ENCODE peak calls at places on chromosomes 1 and 21, in eight cellular contexts. R, B, E, G, P, N, A and M are unnamed samples.

GRCh38 chr1:178168535-178168934 is 74.6 kb downstream of the RASAL2 start:
- DNase-seq in R (no peak), B (no peak), E (no peak), G (no peak), P (no peak), N (no peak), A (peak), M (no peak)

GRCh38 chr1:94731891-94732290 is 88.3 kb upstream of the SLC44A3 start:
- DNase-seq in R (no peak), B (no peak), E (no peak), G (no peak), P (no peak), N (no peak), A (no peak), M (no peak)

GRCh38 chr1:181189691-181190361 is 101.3 kb downstream of the IER5 start:
- DNase-seq in R (peak), B (peak), E (no peak), G (peak), P (no peak), N (peak), A (peak), M (peak)

GRCh38 chr1:51439053-51439452 is 80.0 kb downstream of the EPS15 start:
- DNase-seq in R (no peak), B (no peak), E (no peak), G (no peak), P (no peak), N (no peak), A (no peak), M (no peak)

GRCh38 chr1:211735208-211736170 is 60.1 kb upstream of the NEK2 start:
- DNase-seq in R (no peak), B (no peak), E (no peak), G (no peak), P (no peak), N (peak), A (peak), M (no peak)

GRCh38 chr1:214901718-214902117 is 180.8 kb upstream of the KCNK2 start:
- DNase-seq in R (no peak), B (no peak), E (no peak), G (no peak), P (no peak), N (no peak), A (peak), M (no peak)

GRCh38 chr1:58154256-58154655 is 392.3 kb downstream of the OMA1 start:
- DNase-seq in R (no peak), B (no peak), E (no peak), G (no peak), P (no peak), N (no peak), A (no peak), M (no peak)

GRCh38 chr21:45421071-45421845 is 16.3 kb downstream of the COL18A1 start:
- DNase-seq in R (no peak), B (peak), E (no peak), G (no peak), P (no peak), N (no peak), A (no peak), M (peak)

GRCh38 chr1:161351482-161351881 is 16.2 kb downstream of the CFAP126 start:
- DNase-seq in R (no peak), B (no peak), E (no peak), G (no peak), P (peak), N (no peak), A (no peak), M (no peak)

GRCh38 chr1:32769524-32770220 is 47.5 kb downstream of the YARS1 start:
- DNase-seq in R (no peak), B (no peak), E (no peak), G (no peak), P (no peak), N (no peak), A (peak), M (peak)

GRCh38 chr21:45573452-45574035 is 31.3 kb upstream of the SLC19A1 start:
- DNase-seq in R (no peak), B (no peak), E (no peak), G (no peak), P (no peak), N (no peak), A (no peak), M (no peak)

GRCh38 chr1:151718011-151718431 is 1.4 kb upstream of the CELF3 start:
- DNase-seq in R (no peak), B (peak), E (no peak), G (no peak), P (no peak), N (no peak), A (no peak), M (no peak)

GRCh38 chr1:63592536-63593302 is 492 bp upstream of the PGM1 start:
- DNase-seq in R (no peak), B (no peak), E (no peak), G (peak), P (peak), N (no peak), A (no peak), M (no peak)

GRCh38 chr21:33904041-33904440 is 11.6 kb downstream of the ATP5PO start:
- DNase-seq in R (no peak), B (no peak), E (no peak), G (no peak), P (no peak), N (no peak), A (no peak), M (no peak)

GRCh38 chr1:31504001-31504400 is 72.3 kb upstream of the TINAGL1 start:
- DNase-seq in R (no peak), B (no peak), E (no peak), G (no peak), P (no peak), N (no peak), A (no peak), M (no peak)

GRCh38 chr1:231806623-231807470 is 180.3 kb downstream of the DISC1 start:
- DNase-seq in R (no peak), B (peak), E (no peak), G (peak), P (no peak), N (peak), A (peak), M (peak)

GRCh38 chr1:66739401-66740157 is 12.7 kb upstream of the DYNLT5 start:
- DNase-seq in R (no peak), B (no peak), E (no peak), G (no peak), P (no peak), N (no peak), A (no peak), M (no peak)

GRCh38 chr1:237287876-237288517 is 246.0 kb downstream of the RYR2 start:
- DNase-seq in R (no peak), B (no peak), E (no peak), G (no peak), P (no peak), N (peak), A (no peak), M (no peak)

GRCh38 chr1:28156821-28157220 is 19.7 kb downstream of the PTAFR start:
- DNase-seq in R (no peak), B (peak), E (no peak), G (no peak), P (peak), N (no peak), A (no peak), M (peak)

GRCh38 chr1:175287377-175287776 is 94.8 kb upstream of the KIAA0040 start:
- DNase-seq in R (no peak), B (no peak), E (no peak), G (peak), P (no peak), N (no peak), A (no peak), M (no peak)

GRCh38 chr1:76827066-76827465 is 40.2 kb upstream of the ST6GALNAC5 start:
- DNase-seq in R (no peak), B (no peak), E (no peak), G (no peak), P (no peak), N (no peak), A (peak), M (no peak)

GRCh38 chr1:3750716-3751115 is 1.5 kb upstream of the CCDC27 start:
- DNase-seq in R (no peak), B (no peak), E (no peak), G (no peak), P (no peak), N (no peak), A (no peak), M (peak)

GRCh38 chr1:206021008-206021795 is 2.5 kb downstream of the CTSE start:
- DNase-seq in R (no peak), B (no peak), E (no peak), G (no peak), P (no peak), N (no peak), A (no peak), M (no peak)

GRCh38 chr1:227318852-227319607 is 738 bp upstream of the CDC42BPA start:
- DNase-seq in R (no peak), B (peak), E (no peak), G (no peak), P (no peak), N (peak), A (peak), M (peak)

GRCh38 chr21:16007933-16008332 is 278.2 kb downstream of the USP25 start:
- DNase-seq in R (no peak), B (no peak), E (no peak), G (no peak), P (no peak), N (no peak), A (no peak), M (no peak)

GRCh38 chr1:17021896-17022295 is 10.2 kb upstream of the ATP13A2 start:
- DNase-seq in R (no peak), B (no peak), E (no peak), G (no peak), P (no peak), N (no peak), A (no peak), M (no peak)

GRCh38 chr1:6082430-6082971 is 36.8 kb downstream of the KCNAB2 start:
- DNase-seq in R (no peak), B (no peak), E (no peak), G (no peak), P (no peak), N (no peak), A (no peak), M (peak)

GRCh38 chr1:205261946-205262668 is 34.4 kb downstream of the TMCC2 start:
- DNase-seq in R (no peak), B (no peak), E (no peak), G (no peak), P (no peak), N (no peak), A (peak), M (no peak)

GRCh38 chr1:113141650-113142473 is 68.9 kb downstream of the LRIG2 start:
- DNase-seq in R (no peak), B (no peak), E (no peak), G (no peak), P (no peak), N (no peak), A (peak), M (no peak)

GRCh38 chr1:100400332-100400933 is 48.1 kb downstream of the CDC14A start:
- DNase-seq in R (peak), B (peak), E (no peak), G (peak), P (peak), N (peak), A (no peak), M (no peak)

GRCh38 chr1:41646186-41646585 is 161.7 kb upstream of the EDN2 start:
- DNase-seq in R (no peak), B (no peak), E (no peak), G (no peak), P (no peak), N (no peak), A (no peak), M (no peak)

GRCh38 chr1:75554870-75555269 is 56.0 kb downstream of the SLC44A5 start:
- DNase-seq in R (no peak), B (no peak), E (no peak), G (no peak), P (no peak), N (no peak), A (no peak), M (no peak)

GRCh38 chr1:1141911-1142250 is 26.0 kb upstream of the C1orf159 start:
- DNase-seq in R (no peak), B (no peak), E (no peak), G (no peak), P (no peak), N (no peak), A (no peak), M (no peak)

GRCh38 chr1:171799166-171799565 is 17.7 kb downstream of the METTL13 start:
- DNase-seq in R (no peak), B (no peak), E (no peak), G (no peak), P (no peak), N (no peak), A (no peak), M (no peak)

GRCh38 chr1:27572679-27573426 is 31.1 kb downstream of the AHDC1 start:
- DNase-seq in R (no peak), B (peak), E (no peak), G (no peak), P (no peak), N (no peak), A (no peak), M (peak)

GRCh38 chr1:248703674-248704073 is 1.1 kb upstream of the OR14I1 start:
- DNase-seq in R (no peak), B (no peak), E (no peak), G (no peak), P (no peak), N (no peak), A (no peak), M (no peak)

GRCh38 chr21:33395866-33396265 is 7.3 kb upstream of the IFNGR2 start:
- DNase-seq in R (no peak), B (no peak), E (no peak), G (no peak), P (no peak), N (no peak), A (peak), M (no peak)

GRCh38 chr1:18530567-18531502 is 50.1 kb downstream of the KLHDC7A start:
- DNase-seq in R (no peak), B (no peak), E (no peak), G (no peak), P (no peak), N (no peak), A (peak), M (no peak)

GRCh38 chr1:206635983-206636354 is 633 bp downstream of the DYRK3 start:
- DNase-seq in R (no peak), B (no peak), E (no peak), G (no peak), P (no peak), N (no peak), A (no peak), M (no peak)

GRCh38 chr1:174995916-174996315 is 3.8 kb upstream of the CACYBP start:
- DNase-seq in R (no peak), B (no peak), E (no peak), G (no peak), P (no peak), N (no peak), A (no peak), M (no peak)